ENCODE peak calls at places on chromosomes 5 and 9, in ten cellular contexts. C, E, D, K, B, W, P, T, F and N are unnamed samples.

GRCh38 chr9:111959960-111960359 is 63.3 kb downstream of the UGCG start:
- DNase-seq in C (no peak), E (no peak), D (no peak), K (no peak), B (peak), W (no peak), P (no peak), T (peak), F (no peak), N (peak)

GRCh38 chr9:32524558-32525461 is 1.2 kb downstream of the RIGI start:
- DNase-seq in C (no peak), E (no peak), D (peak), K (peak), B (peak), W (no peak), P (peak), T (no peak), F (peak), N (peak)

GRCh38 chr5:132777209-132778069 is at the start of gene SEPTIN8:
- DNase-seq in C (peak), E (peak), D (peak), K (no peak), B (peak), W (no peak), P (peak), T (no peak), F (peak), N (peak)

GRCh38 chr5:76099286-76099702 is 16.1 kb downstream of the SV2C start:
- DNase-seq in C (no peak), E (peak), D (no peak), K (no peak), B (no peak), W (no peak), P (no peak), T (peak), F (no peak), N (no peak)

GRCh38 chr5:140570488-140570887 is 5.9 kb downstream of the SLC35A4 start:
- DNase-seq in C (no peak), E (no peak), D (no peak), K (no peak), B (no peak), W (no peak), P (no peak), T (no peak), F (no peak), N (no peak)

GRCh38 chr5:86866036-86866435 is 248.3 kb downstream of the COX7C start:
- DNase-seq in C (peak), E (no peak), D (no peak), K (no peak), B (no peak), W (no peak), P (no peak), T (no peak), F (no peak), N (no peak)

GRCh38 chr9:69104830-69105527 is 69.1 kb upstream of the TJP2 start:
- DNase-seq in C (no peak), E (no peak), D (peak), K (peak), B (no peak), W (no peak), P (peak), T (no peak), F (peak), N (no peak)

GRCh38 chr9:136860529-136860928 is 5.6 kb downstream of the EDF1 start:
- DNase-seq in C (no peak), E (no peak), D (no peak), K (no peak), B (no peak), W (no peak), P (no peak), T (no peak), F (no peak), N (no peak)

GRCh38 chr5:61916621-61917620 is 389.1 kb upstream of the KIF2A start:
- DNase-seq in C (no peak), E (no peak), D (peak), K (peak), B (no peak), W (no peak), P (no peak), T (peak), F (no peak), N (peak)

GRCh38 chr5:146825033-146825432 is 53.5 kb downstream of the PPP2R2B start:
- DNase-seq in C (no peak), E (no peak), D (peak), K (peak), B (peak), W (no peak), P (no peak), T (peak), F (no peak), N (peak)

GRCh38 chr9:78559449-78559885 is 262.5 kb downstream of the PSAT1 start:
- DNase-seq in C (no peak), E (no peak), D (no peak), K (no peak), B (peak), W (no peak), P (no peak), T (peak), F (no peak), N (peak)

GRCh38 chr9:29613773-29614172 is 2040.5 kb upstream of the C9orf72 start:
- DNase-seq in C (no peak), E (no peak), D (no peak), K (no peak), B (no peak), W (no peak), P (no peak), T (no peak), F (no peak), N (no peak)

GRCh38 chr5:149466457-149466972 is 84.7 kb downstream of the CSNK1A1 start:
- DNase-seq in C (no peak), E (no peak), D (peak), K (peak), B (peak), W (no peak), P (no peak), T (peak), F (no peak), N (peak)

GRCh38 chr5:143516249-143516648 is 112.8 kb upstream of the NR3C1 start:
- DNase-seq in C (no peak), E (no peak), D (no peak), K (peak), B (no peak), W (no peak), P (no peak), T (no peak), F (no peak), N (no peak)

GRCh38 chr5:68214472-68215207 is 916 bp upstream of the PIK3R1 start:
- DNase-seq in C (peak), E (peak), D (no peak), K (no peak), B (no peak), W (no peak), P (peak), T (no peak), F (no peak), N (peak)

GRCh38 chr5:129400395-129400983 is 59.6 kb upstream of the ADAMTS19 start:
- DNase-seq in C (peak), E (no peak), D (no peak), K (peak), B (peak), W (no peak), P (peak), T (no peak), F (no peak), N (peak)

GRCh38 chr5:141877478-141878185 is 578 bp downstream of the PCDH1 start:
- DNase-seq in C (no peak), E (peak), D (peak), K (no peak), B (peak), W (no peak), P (peak), T (no peak), F (no peak), N (peak)

GRCh38 chr9:37209431-37210386 is 89.3 kb downstream of the ZCCHC7 start:
- DNase-seq in C (no peak), E (no peak), D (no peak), K (no peak), B (no peak), W (no peak), P (no peak), T (no peak), F (no peak), N (no peak)

GRCh38 chr9:38195737-38196161 is 126.7 kb upstream of the SHB start:
- DNase-seq in C (no peak), E (no peak), D (no peak), K (no peak), B (no peak), W (no peak), P (no peak), T (no peak), F (no peak), N (no peak)

GRCh38 chr9:16884952-16885513 is 14.6 kb upstream of the BNC2 start:
- DNase-seq in C (no peak), E (no peak), D (no peak), K (no peak), B (peak), W (no peak), P (peak), T (peak), F (no peak), N (peak)

GRCh38 chr5:96893342-96893741 is 17.0 kb downstream of the ERAP2 start:
- DNase-seq in C (no peak), E (peak), D (peak), K (peak), B (peak), W (no peak), P (no peak), T (peak), F (no peak), N (peak)

GRCh38 chr5:169795311-169795710 is 158.2 kb downstream of the DOCK2 start:
- DNase-seq in C (no peak), E (no peak), D (no peak), K (no peak), B (no peak), W (no peak), P (no peak), T (no peak), F (no peak), N (peak)